ENCODE peak calls at places on chromosomes 13 and 19, in five cellular contexts. E is stimulated activated CD4-positive, alpha-beta T cell treated with anti-CD3 and anti-CD28 coated beads, Interleukin-12 subunit alpha, Interleukin-12 subunit beta, amount 100 ng/mL, for 4 hours; I is left colon; A is fibroblast of villous mesenchyme; K is NCI-H2171. C is an unnamed sample.

GRCh38 chr13:24274452-24274971 is 34.9 kb upstream of the C1QTNF9 start:
- DNase-seq in K (no peak), I (peak), A (peak), E (peak), C (no peak)

GRCh38 chr13:44383945-44384344 is 10.3 kb downstream of the SERP2 start:
- DNase-seq in K (no peak), A (no peak), E (no peak), I (no peak), C (no peak)

GRCh38 chr19:16896913-16897571 is 8.2 kb downstream of the F2RL3 start:
- DNase-seq in A (peak), I (peak), E (peak), K (peak), C (peak)

GRCh38 chr13:47897411-47898050 is 103.5 kb downstream of the SUCLA2 start:
- DNase-seq in A (peak), E (no peak), I (no peak), K (no peak), C (no peak)

GRCh38 chr19:12880551-12881171 is 588 bp downstream of the DNASE2 start:
- DNase-seq in A (peak), K (no peak), E (no peak), I (peak), C (no peak)

GRCh38 chr13:106349080-106349841 is 186.2 kb downstream of the EFNB2 start:
- DNase-seq in E (no peak), A (no peak), I (peak), K (peak), C (peak)

GRCh38 chr19:32868206-32868950 is 1.2 kb downstream of the SLC7A9 start:
- DNase-seq in E (no peak), I (no peak), K (no peak), A (no peak), C (no peak)

GRCh38 chr19:47901370-47901769 is 15.3 kb upstream of the SULT2A1 start:
- DNase-seq in K (no peak), E (no peak), I (no peak), A (no peak), C (peak)

GRCh38 chr19:2608602-2608922 is 93.9 kb downstream of the GNG7 start:
- DNase-seq in A (no peak), I (peak), K (no peak), E (no peak), C (no peak)

GRCh38 chr13:109840201-109840892 is 54.0 kb upstream of the IRS2 start:
- DNase-seq in A (peak), K (no peak), I (no peak), E (peak), C (no peak)

GRCh38 chr13:24050292-24050711 is 110.2 kb upstream of the SPATA13 start:
- DNase-seq in A (peak), K (no peak), E (no peak), I (peak), C (peak)

GRCh38 chr13:51105046-51105445 is 6.0 kb downstream of the C13orf42 start:
- DNase-seq in K (no peak), A (no peak), I (no peak), E (no peak), C (no peak)

GRCh38 chr19:51627491-51628138 is 2.6 kb downstream of the SIGLEC5 start:
- DNase-seq in E (no peak), I (no peak), K (no peak), A (no peak), C (no peak)

GRCh38 chr19:1856345-1856697 is 7.1 kb downstream of the KLF16 start:
- DNase-seq in A (no peak), I (no peak), K (peak), E (no peak), C (no peak)

GRCh38 chr13:47455581-47455980 is 545.5 kb downstream of the SUCLA2 start:
- DNase-seq in A (no peak), E (no peak), K (no peak), I (no peak), C (no peak)

GRCh38 chr19:8702350-8702749 is 3.8 kb upstream of the ACTL9 start:
- DNase-seq in E (peak), K (no peak), A (no peak), I (no peak), C (no peak)

GRCh38 chr19:12085074-12085818 is 20.7 kb downstream of the ZNF844 start:
- DNase-seq in E (no peak), A (no peak), I (no peak), K (no peak), C (no peak)

GRCh38 chr19:43634877-43635560 is 4.6 kb downstream of the CADM4 start:
- DNase-seq in E (no peak), I (no peak), K (no peak), A (peak), C (no peak)

GRCh38 chr19:48918801-48919247 is 14.7 kb upstream of the DHDH start:
- DNase-seq in A (no peak), I (no peak), E (no peak), K (no peak), C (no peak)

GRCh38 chr19:51714848-51715247 is 8.9 kb downstream of the HAS1 start:
- DNase-seq in I (no peak), E (no peak), K (no peak), A (peak), C (no peak)

GRCh38 chr13:55606045-55606665 is 1534.6 kb upstream of the PRR20A start:
- DNase-seq in K (no peak), A (no peak), E (no peak), I (no peak), C (no peak)

GRCh38 chr13:41075034-41075433 is 13.7 kb downstream of the WBP4 start:
- DNase-seq in A (peak), I (peak), E (peak), K (no peak), C (no peak)

GRCh38 chr19:39826311-39826945 is 7.5 kb downstream of the DYRK1B start:
- DNase-seq in A (no peak), E (no peak), I (no peak), K (no peak), C (no peak)

GRCh38 chr19:6357995-6358394 is 3.3 kb upstream of the CLPP start:
- DNase-seq in K (no peak), E (no peak), I (no peak), A (no peak), C (no peak)

GRCh38 chr13:61410669-61411297 is 4.9 kb downstream of the PCDH20 start:
- DNase-seq in E (no peak), A (peak), I (no peak), K (no peak), C (no peak)

GRCh38 chr13:109933476-109933875 is 147.1 kb upstream of the IRS2 start:
- DNase-seq in K (no peak), A (no peak), I (no peak), E (no peak), C (no peak)

GRCh38 chr13:114134111-114134943 is 1.9 kb upstream of the RASA3 start:
- DNase-seq in I (no peak), E (no peak), K (no peak), A (no peak), C (no peak)

GRCh38 chr13:112000888-112001287 is 66.1 kb upstream of the SOX1 start:
- DNase-seq in A (no peak), I (no peak), K (no peak), E (no peak), C (no peak)

GRCh38 chr19:50495020-50495531 is 15.9 kb downstream of the JOSD2 start:
- DNase-seq in I (no peak), A (no peak), E (no peak), K (no peak), C (no peak)

GRCh38 chr19:18297308-18297707 is 15.9 kb upstream of the JUND start:
- DNase-seq in K (no peak), I (no peak), A (peak), E (no peak), C (no peak)

GRCh38 chr13:34019870-34020269 is 201.9 kb downstream of the RFC3 start:
- DNase-seq in I (no peak), A (no peak), E (no peak), K (no peak), C (no peak)

GRCh38 chr19:29576761-29577661 is 29.1 kb upstream of the POP4 start:
- DNase-seq in A (no peak), I (no peak), K (peak), E (peak), C (no peak)

GRCh38 chr19:46493236-46494114 is 2.2 kb downstream of the PNMA8B start:
- DNase-seq in K (no peak), A (no peak), I (no peak), E (peak), C (no peak)

GRCh38 chr19:16315825-16316505 is 8.7 kb upstream of the KLF2 start:
- DNase-seq in A (peak), I (no peak), K (no peak), E (no peak), C (peak)

GRCh38 chr19:14985133-14985532 is 5.5 kb upstream of the SLC1A6 start:
- DNase-seq in A (no peak), I (no peak), K (no peak), E (no peak), C (no peak)

GRCh38 chr13:27014406-27015359 is 156.9 kb downstream of the USP12 start:
- DNase-seq in I (no peak), A (no peak), K (no peak), E (no peak), C (no peak)

GRCh38 chr19:48596679-48597465 is 9.7 kb upstream of the SPACA4 start:
- DNase-seq in E (no peak), I (no peak), A (no peak), K (no peak), C (no peak)

GRCh38 chr19:14767466-14767971 is 10.8 kb downstream of the ADGRE2 start:
- DNase-seq in K (no peak), A (no peak), I (no peak), E (no peak), C (no peak)

C was measured in lung.